ENCODE peak calls at places on chromosome 16, in five cellular contexts. One of them, this sample, is unnamed. For H3K4me1, the result is how much of the 10 kb centered on the place peaks cover.

GRCh38 chr16:28872952-28873351 is 5.3 kb upstream of the ATP2A1 start:
- DNase-seq in ascending aorta: no peak
- DNase-seq in stomach: no peak
- DNase-seq in iPS DF 6.9: no peak
- DNase-seq in tibial nerve: no peak
- DNase-seq in this sample: no peak

GRCh38 chr16:75254359-75254837 is 3.0 kb upstream of the BCAR1 start:
- DNase-seq in ascending aorta: no peak
- DNase-seq in tibial nerve: no peak
- DNase-seq in stomach: no peak
- DNase-seq in iPS DF 6.9: no peak
- DNase-seq in this sample: peak

GRCh38 chr16:64880994-64881393 is 240.9 kb downstream of the CDH11 start:
- DNase-seq in stomach: no peak
- DNase-seq in iPS DF 6.9: no peak
- DNase-seq in tibial nerve: no peak
- DNase-seq in ascending aorta: no peak
- DNase-seq in this sample: no peak

GRCh38 chr16:29744541-29745101 is 1.2 kb downstream of the C16orf54 start:
- DNase-seq in iPS DF 6.9: no peak
- DNase-seq in tibial nerve: no peak
- DNase-seq in ascending aorta: no peak
- DNase-seq in stomach: no peak
- DNase-seq in this sample: no peak

GRCh38 chr16:72467157-72467759 is 295.3 kb upstream of the PMFBP1 start:
- DNase-seq in stomach: no peak
- DNase-seq in ascending aorta: no peak
- DNase-seq in tibial nerve: no peak
- DNase-seq in iPS DF 6.9: peak
- DNase-seq in this sample: no peak

GRCh38 chr16:25235991-25236390 is 19.2 kb downstream of the AQP8 start:
- DNase-seq in stomach: no peak
- DNase-seq in tibial nerve: no peak
- DNase-seq in ascending aorta: no peak
- DNase-seq in iPS DF 6.9: no peak
- DNase-seq in this sample: no peak

GRCh38 chr16:12168054-12169018 is 191.8 kb downstream of the SNX29 start:
- DNase-seq in tibial nerve: no peak
- DNase-seq in iPS DF 6.9: no peak
- DNase-seq in stomach: no peak
- DNase-seq in ascending aorta: no peak
- DNase-seq in this sample: no peak

GRCh38 chr16:11389631-11390565 is 44.6 kb downstream of the RMI2 start:
- DNase-seq in stomach: no peak
- DNase-seq in ascending aorta: no peak
- DNase-seq in iPS DF 6.9: no peak
- DNase-seq in tibial nerve: no peak
- DNase-seq in this sample: no peak

GRCh38 chr16:50152386-50152806 is 710 bp upstream of the TENT4B start:
- DNase-seq in stomach: peak
- DNase-seq in tibial nerve: no peak
- DNase-seq in iPS DF 6.9: no peak
- DNase-seq in ascending aorta: no peak
- DNase-seq in this sample: no peak

GRCh38 chr16:89361756-89362155 is 128.6 kb downstream of the ANKRD11 start:
- DNase-seq in iPS DF 6.9: no peak
- DNase-seq in ascending aorta: no peak
- DNase-seq in stomach: no peak
- DNase-seq in tibial nerve: no peak
- DNase-seq in this sample: no peak
- H3K4me1 ChIP-seq in iPS DF 6.9: under half
- H3K4me1 ChIP-seq in ascending aorta: under half
- H3K4me1 ChIP-seq in stomach: half or more
- H3K4me1 ChIP-seq in tibial nerve: half or more
- H3K4me1 ChIP-seq in this sample: half or more

DNA sequence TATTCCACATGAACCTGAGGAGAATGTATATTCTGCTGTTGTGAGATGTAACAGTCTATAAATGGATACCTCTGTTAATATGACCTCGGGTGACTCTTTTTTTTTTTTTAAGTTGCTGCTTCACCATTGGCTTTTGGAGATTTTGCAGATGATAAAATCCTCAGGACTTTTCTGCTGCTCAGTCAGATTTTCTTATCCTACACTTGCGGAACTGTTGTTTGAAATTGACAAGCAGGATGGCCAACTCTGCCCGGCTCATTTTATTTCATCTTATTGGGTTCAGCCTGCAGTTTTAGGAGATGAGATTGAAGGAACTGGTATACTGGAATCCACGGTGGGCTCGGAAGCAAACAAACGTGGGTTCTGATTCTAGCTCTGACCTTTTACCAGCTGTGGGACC is 19.3 kb downstream of the IL4R start:
- DNase-seq in iPS DF 6.9: no peak
- DNase-seq in stomach: no peak
- DNase-seq in ascending aorta: no peak
- DNase-seq in tibial nerve: no peak
- DNase-seq in this sample: no peak
- H3K4me1 ChIP-seq in iPS DF 6.9: under half
- H3K4me1 ChIP-seq in stomach: half or more
- H3K4me1 ChIP-seq in ascending aorta: under half
- H3K4me1 ChIP-seq in tibial nerve: under half
- H3K4me1 ChIP-seq in this sample: under half

GRCh38 chr16:56354016-56354415 is 71.3 kb downstream of the AMFR start:
- DNase-seq in stomach: peak
- DNase-seq in ascending aorta: no peak
- DNase-seq in iPS DF 6.9: no peak
- DNase-seq in tibial nerve: peak
- DNase-seq in this sample: no peak
- H3K4me1 ChIP-seq in stomach: under half
- H3K4me1 ChIP-seq in ascending aorta: under half
- H3K4me1 ChIP-seq in iPS DF 6.9: under half
- H3K4me1 ChIP-seq in tibial nerve: under half
- H3K4me1 ChIP-seq in this sample: under half

GRCh38 chr16:26680671-26681070 is 386.1 kb upstream of the C16orf82 start:
- DNase-seq in tibial nerve: no peak
- DNase-seq in iPS DF 6.9: no peak
- DNase-seq in stomach: no peak
- DNase-seq in ascending aorta: no peak
- DNase-seq in this sample: no peak
- H3K4me1 ChIP-seq in tibial nerve: under half
- H3K4me1 ChIP-seq in iPS DF 6.9: under half
- H3K4me1 ChIP-seq in stomach: under half
- H3K4me1 ChIP-seq in ascending aorta: under half
- H3K4me1 ChIP-seq in this sample: under half

GRCh38 chr16:81524382-81524781 is 79.8 kb downstream of the CMIP start:
- DNase-seq in ascending aorta: no peak
- DNase-seq in tibial nerve: no peak
- DNase-seq in stomach: no peak
- DNase-seq in iPS DF 6.9: no peak
- DNase-seq in this sample: no peak
- H3K4me1 ChIP-seq in ascending aorta: under half
- H3K4me1 ChIP-seq in tibial nerve: under half
- H3K4me1 ChIP-seq in stomach: half or more
- H3K4me1 ChIP-seq in iPS DF 6.9: under half
- H3K4me1 ChIP-seq in this sample: under half

GRCh38 chr16:9846362-9847099 is 335.7 kb downstream of the GRIN2A start:
- DNase-seq in ascending aorta: no peak
- DNase-seq in tibial nerve: no peak
- DNase-seq in stomach: no peak
- DNase-seq in iPS DF 6.9: no peak
- DNase-seq in this sample: no peak

GRCh38 chr16:9844361-9844760 is 337.9 kb downstream of the GRIN2A start:
- DNase-seq in tibial nerve: no peak
- DNase-seq in iPS DF 6.9: no peak
- DNase-seq in stomach: no peak
- DNase-seq in ascending aorta: no peak
- DNase-seq in this sample: no peak

GRCh38 chr16:9843424-9844013 is 338.7 kb downstream of the GRIN2A start:
- DNase-seq in ascending aorta: no peak
- DNase-seq in tibial nerve: no peak
- DNase-seq in iPS DF 6.9: no peak
- DNase-seq in stomach: no peak
- DNase-seq in this sample: no peak

GRCh38 chr16:9847146-9847545 is 335.1 kb downstream of the GRIN2A start:
- DNase-seq in ascending aorta: no peak
- DNase-seq in tibial nerve: no peak
- DNase-seq in stomach: no peak
- DNase-seq in iPS DF 6.9: no peak
- DNase-seq in this sample: no peak

DNA sequence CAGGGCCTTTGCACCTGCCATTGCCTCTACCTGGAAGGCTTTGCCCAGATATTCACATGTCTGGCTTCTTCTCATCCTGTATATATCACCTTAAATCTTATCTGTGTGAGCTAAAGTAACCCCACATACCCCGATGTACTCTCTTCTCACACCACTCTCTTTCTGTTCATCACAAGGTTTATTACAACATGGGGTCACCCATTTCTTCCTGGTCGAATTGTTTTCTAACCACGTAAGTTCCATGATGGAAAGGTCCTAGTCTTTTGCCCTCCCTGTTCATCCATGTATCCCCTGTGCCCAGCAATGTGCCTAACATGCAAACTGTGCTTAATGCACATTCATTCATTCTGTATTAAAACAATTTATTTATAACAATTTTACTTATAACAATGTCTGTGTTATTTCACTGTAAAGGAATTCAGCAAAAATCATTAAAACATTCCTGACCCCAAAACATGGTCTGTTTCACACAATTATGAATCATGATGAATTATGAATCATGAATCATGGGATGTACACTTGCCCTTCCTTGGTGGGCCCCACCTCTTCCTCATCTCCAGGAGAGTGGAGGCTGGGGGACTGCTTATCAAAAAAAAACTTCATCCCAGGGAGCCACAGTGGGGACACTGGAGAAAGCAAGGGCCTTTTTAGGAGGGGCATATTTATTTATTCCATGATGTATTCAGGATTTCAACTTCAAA is 336.4 kb downstream of the GRIN2A start:
- DNase-seq in iPS DF 6.9: no peak
- DNase-seq in stomach: no peak
- DNase-seq in ascending aorta: no peak
- DNase-seq in tibial nerve: no peak
- DNase-seq in this sample: no peak
- H3K4me1 ChIP-seq in iPS DF 6.9: under half
- H3K4me1 ChIP-seq in stomach: under half
- H3K4me1 ChIP-seq in ascending aorta: under half
- H3K4me1 ChIP-seq in tibial nerve: under half
- H3K4me1 ChIP-seq in this sample: under half